ENCODE peak calls at places on chromosomes 5 and 9, in five cellular contexts. U is GM10248, Q is pancreas, H is ovary, L is psoas muscle. M is an unnamed sample.

GRCh38 chr9:131282688-131283422 is 6.5 kb upstream of the FAM78A start:
- DNase-seq in U (no peak), L (peak; percentile 59), Q (no peak), H (no peak), M (no peak)

GRCh38 chr5:173175523-173175922 is 31.2 kb downstream of the BNIP1 start:
- DNase-seq in H (no peak), Q (no peak), U (no peak), L (no peak), M (no peak)

GRCh38 chr5:141420855-141421488 is at the start of gene PCDHGA11:
- DNase-seq in L (peak; percentile 29), U (peak; percentile 69), H (no peak), Q (no peak), M (no peak)

GRCh38 chr5:84685121-84685520 is 300.4 kb upstream of the EDIL3 start:
- DNase-seq in L (no peak), Q (no peak), U (no peak), H (no peak), M (no peak)

GRCh38 chr5:113213551-113213971 is 221.2 kb downstream of the TSSK1B start:
- DNase-seq in U (no peak), L (no peak), Q (no peak), H (no peak), M (no peak)

GRCh38 chr9:136779808-136780207 is 11.3 kb upstream of the TMEM141 start:
- DNase-seq in Q (no peak), U (no peak), L (no peak), H (no peak), M (no peak)

GRCh38 chr9:7318920-7319319 is 480.7 kb downstream of the DMAC1 start:
- DNase-seq in L (no peak), H (no peak), U (no peak), Q (no peak), M (no peak)

GRCh38 chr5:54013556-54014157 is 296.7 kb downstream of the ARL15 start:
- DNase-seq in L (peak; percentile 55), Q (peak; percentile 21), U (no peak), H (no peak), M (no peak)

GRCh38 chr5:39218482-39219381 is 631 bp downstream of the FYB1 start:
- DNase-seq in H (no peak), U (no peak), L (no peak), Q (no peak), M (no peak)

GRCh38 chr9:121445986-121446385 is 53.7 kb downstream of the GGTA1 start:
- DNase-seq in H (no peak), U (no peak), Q (no peak), L (no peak), M (no peak)

GRCh38 chr5:123708074-123708806 is 196.3 kb downstream of the CSNK1G3 start:
- DNase-seq in L (no peak), U (no peak), Q (no peak), H (no peak), M (no peak)

GRCh38 chr9:130765135-130766030 is 69.7 kb upstream of the ABL1 start:
- DNase-seq in Q (no peak), H (no peak), L (no peak), U (peak; percentile 57), M (no peak)

GRCh38 chr5:80920333-80920732 is 39.8 kb upstream of the RASGRF2 start:
- DNase-seq in Q (no peak), L (no peak), U (no peak), H (no peak), M (no peak)

GRCh38 chr9:21777701-21778100 is 24.7 kb upstream of the MTAP start:
- DNase-seq in Q (no peak), L (no peak), U (no peak), H (no peak), M (no peak)

GRCh38 chr5:9207820-9208418 is 338.0 kb downstream of the SEMA5A start:
- DNase-seq in L (no peak), H (no peak), Q (no peak), U (peak; percentile 38), M (no peak)

GRCh38 chr9:134422701-134423100 is 96.4 kb downstream of the RXRA start:
- DNase-seq in Q (no peak), U (no peak), H (no peak), L (no peak), M (no peak)

GRCh38 chr5:143685416-143685815 is 126.5 kb upstream of the HMHB1 start:
- DNase-seq in H (no peak), Q (no peak), L (no peak), U (no peak), M (no peak)

GRCh38 chr9:121598167-121599000 is 53.0 kb upstream of the DAB2IP start:
- DNase-seq in H (peak; percentile 82), L (peak; percentile 83), U (no peak), Q (peak; percentile 83), M (no peak)

GRCh38 chr5:50968296-50969206 is 302.1 kb downstream of the PARP8 start:
- DNase-seq in U (no peak), L (no peak), Q (no peak), H (no peak), M (no peak)

GRCh38 chr9:91474656-91475055 is 51.0 kb upstream of the NFIL3 start:
- DNase-seq in U (no peak), L (no peak), Q (no peak), H (no peak), M (no peak)

GRCh38 chr9:35731415-35732184 is 395 bp downstream of the TLN1 start:
- DNase-seq in U (no peak), L (no peak), Q (no peak), H (no peak), M (no peak)

GRCh38 chr9:137198051-137198747 is 2.3 kb downstream of the TPRN start:
- DNase-seq in H (no peak), Q (peak; percentile 93), L (no peak), U (no peak), M (no peak)

GRCh38 chr9:27549196-27549737 is 19.7 kb upstream of the MOB3B start:
- DNase-seq in H (no peak), Q (no peak), L (no peak), U (no peak), M (no peak)

GRCh38 chr9:106755727-106756126 is 107.2 kb upstream of the ZNF462 start:
- DNase-seq in U (no peak), H (no peak), L (peak; percentile 18), Q (peak; percentile 87), M (no peak)

GRCh38 chr9:120402741-120403542 is 177.0 kb downstream of the CDK5RAP2 start:
- DNase-seq in Q (no peak), H (no peak), L (no peak), U (no peak), M (no peak)

GRCh38 chr5:135315394-135315793 is 83.6 kb downstream of the MACROH2A1 start:
- DNase-seq in H (no peak), U (no peak), L (no peak), Q (no peak), M (no peak)
- TF ChIP-seq CTCF in H (no peak), U (no peak), L (no peak), Q (no peak), M (no peak)

GRCh38 chr5:69042500-69042899 is 51.3 kb upstream of the SLC30A5 start:
- DNase-seq in U (no peak), Q (no peak), H (no peak), L (no peak), M (no peak)

GRCh38 chr5:69039829-69040228 is 54.0 kb upstream of the SLC30A5 start:
- DNase-seq in L (no peak), H (no peak), Q (no peak), U (no peak), M (no peak)

GRCh38 chr5:69042915-69043795 is 50.7 kb upstream of the SLC30A5 start:
- DNase-seq in Q (peak; percentile 85), H (peak; percentile 70), U (peak; percentile 81), L (peak; percentile 31), M (no peak)

GRCh38 chr5:69035665-69036064 is 58.1 kb upstream of the SLC30A5 start:
- DNase-seq in U (no peak), H (no peak), Q (no peak), L (no peak), M (no peak)

DNA sequence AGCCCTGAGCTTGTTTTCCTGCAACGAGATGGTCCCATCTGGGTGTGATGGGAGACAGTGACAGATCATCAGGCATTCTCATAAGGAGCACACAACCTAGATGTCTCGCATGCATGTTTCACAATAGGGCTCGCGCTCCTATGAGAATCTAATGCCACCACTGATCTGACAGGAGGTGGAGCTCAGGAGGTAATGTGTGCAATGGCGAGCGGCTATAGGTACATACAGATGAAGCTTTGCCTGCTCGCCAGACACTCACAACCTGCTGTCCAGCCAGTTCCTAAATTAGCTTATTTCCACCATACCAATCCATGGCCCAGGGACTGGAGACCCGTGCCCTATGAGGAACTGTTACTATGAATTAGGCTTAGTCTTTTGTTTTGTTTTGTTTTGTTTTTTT is 55.3 kb upstream of the SLC30A5 start:
- DNase-seq in Q (no peak), U (no peak), L (no peak), H (no peak), M (no peak)
- TF ChIP-seq CTCF in Q (no peak), U (no peak), L (no peak), H (no peak), M (no peak)

DNA sequence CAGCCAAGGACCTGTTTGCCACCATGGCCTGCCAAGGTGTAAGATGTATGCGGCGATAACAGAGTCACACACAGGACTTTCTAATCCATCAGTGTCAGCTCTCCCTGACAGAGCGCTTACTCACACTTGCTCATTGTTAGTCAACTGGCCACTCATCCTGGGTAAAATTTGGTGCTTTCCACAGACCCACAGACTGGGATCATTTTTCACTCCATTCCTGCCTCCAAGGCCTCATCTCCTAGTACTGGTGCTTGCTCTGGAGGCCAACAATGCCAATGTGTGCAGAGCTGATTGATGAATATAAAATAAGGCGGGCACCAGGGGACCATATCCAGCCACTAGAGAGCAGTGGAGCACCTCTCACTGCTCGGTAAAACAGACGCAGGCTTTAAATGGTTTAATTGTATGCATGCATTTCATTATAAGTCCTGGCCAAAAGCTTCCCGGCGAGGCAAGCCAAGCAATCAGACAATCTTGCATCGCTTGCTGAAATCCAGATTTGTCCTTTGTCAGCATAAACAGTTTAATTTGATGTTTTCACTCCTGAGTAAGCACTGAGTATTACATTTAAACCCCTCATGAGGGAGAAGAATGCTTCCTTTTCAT is 22.3 kb downstream of the PSMB7 start:
- DNase-seq in H (no peak), L (no peak), Q (no peak), U (no peak), M (no peak)
- TF ChIP-seq CTCF in H (no peak), L (peak; percentile 28), Q (peak; percentile 13), U (no peak), M (peak; percentile 74)

DNA sequence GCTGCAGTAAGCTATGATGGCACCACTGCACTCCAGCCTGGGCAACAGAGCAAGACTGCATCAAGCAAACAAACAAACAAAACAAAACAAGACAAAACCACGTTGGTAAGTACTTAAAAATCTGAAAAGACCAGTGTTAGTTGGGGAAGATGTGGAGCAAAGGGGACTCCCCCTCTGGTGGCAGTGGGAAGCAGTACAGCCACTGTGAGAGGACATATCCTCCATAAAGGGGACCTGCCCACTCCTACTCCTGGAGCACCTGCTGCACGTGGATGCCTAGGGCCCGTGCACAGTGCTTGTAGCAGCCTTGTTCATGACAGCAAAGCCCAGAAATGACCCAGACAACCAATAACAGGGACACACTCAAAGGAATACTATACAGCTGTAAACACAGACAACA is 17.0 kb upstream of the IPPK start:
- DNase-seq in L (no peak), H (no peak), Q (no peak), U (no peak), M (no peak)
- TF ChIP-seq CTCF in L (no peak), H (no peak), Q (no peak), U (no peak), M (peak; percentile 49)